ENCODE peak calls at places on chromosomes 7 and 10, in eight cellular contexts. E, D, T, K, U, O, H and N are unnamed samples.

GRCh38 chr7:141397236-141398163 is 153.7 kb upstream of the AGK start:
- DNase-seq in K (peak; percentile 22), H (no peak), D (no peak), T (no peak), O (no peak), U (no peak), E (no peak), N (no peak)

GRCh38 chr7:114889646-114890285 is 32.1 kb upstream of the MDFIC start:
- DNase-seq in H (no peak), K (no peak), O (no peak), E (no peak), U (no peak), T (no peak), D (no peak), N (no peak)

GRCh38 chr10:84214612-84215235 is 10.6 kb downstream of the LRIT2 start:
- DNase-seq in T (no peak), E (peak; percentile 36), D (no peak), O (peak; percentile 72), U (no peak), K (no peak), H (no peak), N (peak; percentile 52)

GRCh38 chr7:72445580-72445979 is 33.4 kb upstream of the CALN1 start:
- DNase-seq in O (no peak), H (no peak), K (no peak), D (no peak), E (no peak), T (no peak), U (no peak), N (no peak)

GRCh38 chr10:24762161-24762924 is 38.7 kb upstream of the ARHGAP21 start:
- DNase-seq in H (no peak), D (no peak), E (no peak), T (no peak), U (no peak), O (no peak), K (no peak), N (no peak)

GRCh38 chr10:76779163-76779820 is 858.3 kb downstream of the KCNMA1 start:
- DNase-seq in D (no peak), H (no peak), U (no peak), T (no peak), K (no peak), E (no peak), O (peak; percentile 28), N (no peak)

GRCh38 chr10:15863733-15864132 is 3.4 kb upstream of the MINDY3 start:
- DNase-seq in U (no peak), E (no peak), D (no peak), K (no peak), O (no peak), H (no peak), T (no peak), N (no peak)

GRCh38 chr7:35492451-35493175 is 202.3 kb downstream of the HERPUD2 start:
- DNase-seq in O (no peak), T (no peak), E (no peak), K (no peak), U (no peak), D (no peak), H (no peak), N (no peak)

GRCh38 chr10:130459011-130459410 is 322.8 kb downstream of the GLRX3 start:
- DNase-seq in O (peak; percentile 9), D (no peak), E (no peak), H (peak; percentile 30), K (no peak), U (no peak), T (no peak), N (no peak)

GRCh38 chr7:73773700-73774517 is 3.8 kb upstream of the CLDN3 start:
- DNase-seq in E (peak; percentile 90), T (no peak), U (no peak), H (no peak), O (no peak), D (no peak), K (no peak), N (no peak)

GRCh38 chr10:117545141-117546019 is 2.8 kb downstream of the EMX2 start:
- DNase-seq in T (no peak), H (no peak), U (no peak), D (no peak), E (no peak), O (peak; percentile 55), K (no peak), N (no peak)

GRCh38 chr10:4081691-4082111 is 296.7 kb upstream of the KLF6 start:
- DNase-seq in O (no peak), U (peak; percentile 37), D (no peak), T (no peak), H (no peak), K (peak; percentile 43), E (no peak), N (no peak)

GRCh38 chr10:43461950-43462349 is 25.0 kb downstream of the ZNF487 start:
- DNase-seq in T (no peak), U (no peak), K (no peak), E (no peak), O (no peak), D (no peak), H (no peak), N (peak; percentile 87)

GRCh38 chr10:129730272-129730992 is 233.6 kb downstream of the EBF3 start:
- DNase-seq in K (no peak), D (no peak), U (no peak), T (no peak), E (no peak), H (no peak), O (no peak), N (no peak)

GRCh38 chr10:113788604-113789083 is 37.2 kb downstream of the PLEKHS1 start:
- DNase-seq in H (peak; percentile 76), O (no peak), T (no peak), E (no peak), D (no peak), U (peak; percentile 28), K (no peak), N (no peak)

GRCh38 chr10:71314028-71314693 is 4.9 kb upstream of the SLC29A3 start:
- DNase-seq in U (peak; percentile 53), K (peak; percentile 50), D (peak; percentile 33), T (peak; percentile 51), O (peak; percentile 66), H (peak; percentile 80), E (peak; percentile 61), N (peak; percentile 70)

GRCh38 chr7:151058766-151059361 is 525 bp upstream of the SLC4A2 start:
- DNase-seq in U (no peak), T (no peak), D (no peak), H (no peak), K (no peak), O (peak; percentile 48), E (no peak), N (peak; percentile 41)

GRCh38 chr7:88806280-88807037 is 10.9 kb upstream of the TEX47 start:
- DNase-seq in O (no peak), E (no peak), D (no peak), T (no peak), U (no peak), K (no peak), H (no peak), N (no peak)

GRCh38 chr10:114352653-114353298 is 51.5 kb downstream of the AFAP1L2 start:
- DNase-seq in D (no peak), E (no peak), H (no peak), U (no peak), T (no peak), K (no peak), O (no peak), N (peak; percentile 16)

DNA sequence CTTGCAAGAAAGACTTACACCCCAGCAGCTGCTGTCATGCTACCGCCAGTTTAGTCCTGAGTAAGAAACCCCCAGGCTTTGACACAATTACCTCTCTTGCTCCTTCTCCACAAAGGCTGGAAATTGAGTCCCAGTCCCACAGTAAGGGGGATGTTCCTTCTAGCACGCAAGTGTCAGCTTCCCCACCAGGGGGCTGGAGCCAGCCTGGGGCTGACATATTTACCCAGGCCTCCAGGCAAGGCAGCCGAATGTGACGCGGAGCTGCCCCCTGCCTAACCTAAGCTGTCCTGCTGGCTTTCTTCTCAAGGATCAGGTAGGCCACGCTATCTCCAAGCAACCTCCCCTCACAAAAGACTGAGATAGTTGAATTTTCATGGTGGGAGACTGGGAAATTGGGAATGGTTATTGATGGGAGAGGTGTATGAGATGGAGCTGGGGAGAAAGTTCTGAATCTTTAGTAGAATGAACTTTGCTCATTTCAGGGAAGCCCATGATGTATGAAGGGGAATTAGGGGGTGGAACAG is 19.2 kb upstream of the BMPER start:
- DNase-seq in H (no peak), O (peak; percentile 87), K (no peak), E (no peak), D (no peak), T (no peak), U (no peak), N (no peak)
- H3K27ac ChIP-seq in H (no peak overlapping the region), O (no peak overlapping the region), K (no peak overlapping the region), E (no peak overlapping the region), D (no peak overlapping the region), T (no peak overlapping the region), U (no peak overlapping the region), N (no peak overlapping the region)

GRCh38 chr7:67302113-67303039 is 305.7 kb downstream of the TYW1 start:
- DNase-seq in H (peak; percentile 100), E (peak; percentile 99), K (peak; percentile 99), U (peak; percentile 99), T (peak; percentile 96), O (peak; percentile 98), D (peak; percentile 98), N (peak; percentile 99)
- TF ChIP-seq CTCF in H (peak; percentile 43), E (peak; percentile 41), K (peak; percentile 64), U (no peak), T (no peak), O (peak; percentile 49), D (no peak), N (peak; percentile 35)

GRCh38 chr10:30056281-30056680 is 3.1 kb downstream of the JCAD start:
- DNase-seq in E (no peak), K (no peak), T (no peak), O (no peak), H (no peak), D (no peak), U (no peak), N (no peak)
- H3K27ac ChIP-seq in E (peak overlapping the region; percentile 86), K (peak overlapping the region; percentile 95), T (peak overlapping the region; percentile 93), O (no peak overlapping the region), H (peak overlapping the region; percentile 91), D (no peak overlapping the region), U (no peak overlapping the region), N (no peak overlapping the region)

GRCh38 chr10:5530846-5531557 is 6.2 kb downstream of the CALML3 start:
- DNase-seq in D (no peak), T (no peak), H (peak; percentile 40), E (peak; percentile 2), K (no peak), O (no peak), U (no peak), N (no peak)

GRCh38 chr10:5529702-5530411 is 5.1 kb downstream of the CALML3 start:
- DNase-seq in O (no peak), K (no peak), H (peak; percentile 70), U (no peak), T (no peak), D (no peak), E (peak; percentile 5), N (no peak)

GRCh38 chr10:5528989-5529701 is 4.4 kb downstream of the CALML3 start:
- DNase-seq in U (no peak), K (no peak), H (peak; percentile 54), D (no peak), T (no peak), O (peak; percentile 13), E (peak; percentile 4), N (no peak)

GRCh38 chr10:5531558-5532230 is 6.9 kb downstream of the CALML3 start:
- DNase-seq in E (peak; percentile 5), K (no peak), D (no peak), T (no peak), O (no peak), H (peak; percentile 53), U (no peak), N (no peak)

DNA sequence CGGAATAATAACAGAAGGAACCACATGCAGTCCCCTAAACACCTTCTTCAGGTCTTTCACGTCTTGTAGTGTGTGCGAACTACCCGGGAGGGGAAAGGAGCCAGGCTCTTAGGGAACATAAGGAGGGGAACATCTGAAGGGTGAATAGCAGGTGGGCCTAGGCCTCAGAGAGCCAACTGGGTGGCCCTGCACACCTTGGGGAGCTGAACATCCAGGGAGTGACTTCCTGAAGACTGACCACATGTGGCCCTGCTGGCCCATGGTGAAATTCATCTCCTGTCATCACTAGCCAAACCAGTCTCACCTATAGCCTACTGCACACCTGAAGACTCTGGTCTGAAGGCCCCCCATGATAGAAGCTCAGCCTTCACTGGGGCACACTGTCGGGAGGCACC is 5.6 kb downstream of the CALML3 start:
- DNase-seq in T (no peak), K (no peak), E (peak; percentile 3), H (peak; percentile 32), O (peak; percentile 13), U (no peak), D (no peak), N (no peak)
- TF ChIP-seq CTCF in T (no peak), K (no peak), E (no peak), H (no peak), O (no peak), U (no peak), D (no peak), N (no peak)